ENCODE peak calls at places on chromosomes 13 and 19, in five cellular contexts. One of them, this sample, is unnamed.

GRCh38 chr13:32748305-32748704 is 162.1 kb downstream of the PDS5B start:
- DNase-seq in HepG2: no peak
- DNase-seq in GM12891: no peak
- DNase-seq in GM12878: no peak
- DNase-seq in H1: no peak
- DNase-seq in this sample: no peak

GRCh38 chr13:67614577-67614976 is 384.4 kb upstream of the PCDH9 start:
- DNase-seq in HepG2: no peak
- DNase-seq in GM12891: no peak
- DNase-seq in GM12878: no peak
- DNase-seq in H1: no peak
- DNase-seq in this sample: no peak

GRCh38 chr19:6654347-6655310 is 15.3 kb downstream of the TNFSF14 start:
- DNase-seq in HepG2: no peak
- DNase-seq in GM12891: no peak
- DNase-seq in GM12878: no peak
- DNase-seq in H1: no peak
- DNase-seq in this sample: no peak

GRCh38 chr13:41384749-41385503 is 72.4 kb upstream of the RGCC start:
- DNase-seq in HepG2: no peak
- DNase-seq in GM12891: no peak
- DNase-seq in GM12878: no peak
- DNase-seq in H1: no peak
- DNase-seq in this sample: no peak

GRCh38 chr19:50975766-50976165 is 6.4 kb upstream of the KLK6 start:
- DNase-seq in HepG2: no peak
- DNase-seq in GM12891: no peak
- DNase-seq in GM12878: no peak
- DNase-seq in H1: no peak
- DNase-seq in this sample: no peak

GRCh38 chr19:38537071-38537847 is 80.5 kb downstream of the MAP4K1 start:
- DNase-seq in HepG2: no peak
- DNase-seq in GM12891: no peak
- DNase-seq in GM12878: no peak
- DNase-seq in H1: no peak
- DNase-seq in this sample: no peak

GRCh38 chr19:47275866-47276461 is 1.3 kb downstream of the INAFM1 start:
- DNase-seq in HepG2: no peak
- DNase-seq in GM12891: no peak
- DNase-seq in GM12878: no peak
- DNase-seq in H1: no peak
- DNase-seq in this sample: no peak

GRCh38 chr19:16608290-16608704 is 19.7 kb downstream of the MED26 start:
- DNase-seq in HepG2: no peak
- DNase-seq in GM12891: no peak
- DNase-seq in GM12878: no peak
- DNase-seq in H1: no peak
- DNase-seq in this sample: no peak

GRCh38 chr19:42250666-42251531 is 4.0 kb downstream of the ERF start:
- DNase-seq in HepG2: no peak
- DNase-seq in GM12891: no peak
- DNase-seq in GM12878: no peak
- DNase-seq in H1: no peak
- DNase-seq in this sample: no peak

GRCh38 chr13:21677075-21677628 is 6.3 kb downstream of the FGF9 start:
- DNase-seq in HepG2: no peak
- DNase-seq in GM12891: no peak
- DNase-seq in GM12878: no peak
- DNase-seq in H1: no peak
- DNase-seq in this sample: no peak

GRCh38 chr13:47603365-47603764 is 397.7 kb downstream of the SUCLA2 start:
- DNase-seq in HepG2: no peak
- DNase-seq in GM12891: no peak
- DNase-seq in GM12878: no peak
- DNase-seq in H1: no peak
- DNase-seq in this sample: no peak

GRCh38 chr13:47594833-47595232 is 406.2 kb downstream of the SUCLA2 start:
- DNase-seq in HepG2: no peak
- DNase-seq in GM12891: no peak
- DNase-seq in GM12878: no peak
- DNase-seq in H1: peak; percentile 2
- DNase-seq in this sample: no peak

DNA sequence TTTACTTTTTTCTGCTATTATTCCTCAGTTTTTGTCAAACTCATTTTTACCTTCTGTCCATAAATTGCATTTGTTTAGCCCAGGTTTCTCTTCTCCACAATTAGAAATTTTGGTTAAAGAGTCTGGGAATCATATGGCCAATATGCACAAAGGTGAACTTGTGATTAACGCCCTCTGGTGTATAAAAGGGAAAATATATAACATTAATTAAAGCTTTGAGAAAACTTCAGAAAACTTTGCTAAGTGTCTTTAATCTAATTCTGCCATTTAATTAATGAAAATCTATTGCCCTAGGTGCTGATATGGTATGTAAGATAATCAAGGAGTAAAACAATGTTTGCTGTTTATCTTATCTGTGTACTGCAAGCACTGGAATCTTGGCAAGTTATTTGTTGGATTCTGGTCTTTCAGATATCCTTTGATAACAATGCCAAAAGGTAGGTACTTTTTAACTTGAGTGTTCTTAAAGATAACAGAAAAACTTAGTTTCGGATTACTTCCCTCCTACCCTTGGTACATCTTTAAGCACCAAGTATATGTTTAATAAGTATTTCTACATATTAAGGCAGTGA is 402.6 kb downstream of the SUCLA2 start:
- DNase-seq in HepG2: no peak
- DNase-seq in GM12891: no peak
- DNase-seq in GM12878: no peak
- DNase-seq in H1: no peak
- DNase-seq in this sample: no peak
- TF ChIP-seq TAF1 in HepG2: no peak
- TF ChIP-seq TAF1 in GM12891: no peak
- TF ChIP-seq TAF1 in GM12878: no peak
- TF ChIP-seq TAF1 in H1: no peak
- TF ChIP-seq TAF1 in this sample: no peak

GRCh38 chr19:13022859-13023636 is 27.8 kb downstream of the NFIX start:
- DNase-seq in HepG2: peak; percentile 79
- DNase-seq in GM12891: no peak
- DNase-seq in GM12878: no peak
- DNase-seq in H1: no peak
- DNase-seq in this sample: no peak
- TF ChIP-seq POLR2A in HepG2: no peak
- TF ChIP-seq POLR2A in GM12891: no peak
- TF ChIP-seq POLR2A in GM12878: no peak
- TF ChIP-seq POLR2A in H1: no peak
- TF ChIP-seq POLR2A in this sample: no peak

DNA sequence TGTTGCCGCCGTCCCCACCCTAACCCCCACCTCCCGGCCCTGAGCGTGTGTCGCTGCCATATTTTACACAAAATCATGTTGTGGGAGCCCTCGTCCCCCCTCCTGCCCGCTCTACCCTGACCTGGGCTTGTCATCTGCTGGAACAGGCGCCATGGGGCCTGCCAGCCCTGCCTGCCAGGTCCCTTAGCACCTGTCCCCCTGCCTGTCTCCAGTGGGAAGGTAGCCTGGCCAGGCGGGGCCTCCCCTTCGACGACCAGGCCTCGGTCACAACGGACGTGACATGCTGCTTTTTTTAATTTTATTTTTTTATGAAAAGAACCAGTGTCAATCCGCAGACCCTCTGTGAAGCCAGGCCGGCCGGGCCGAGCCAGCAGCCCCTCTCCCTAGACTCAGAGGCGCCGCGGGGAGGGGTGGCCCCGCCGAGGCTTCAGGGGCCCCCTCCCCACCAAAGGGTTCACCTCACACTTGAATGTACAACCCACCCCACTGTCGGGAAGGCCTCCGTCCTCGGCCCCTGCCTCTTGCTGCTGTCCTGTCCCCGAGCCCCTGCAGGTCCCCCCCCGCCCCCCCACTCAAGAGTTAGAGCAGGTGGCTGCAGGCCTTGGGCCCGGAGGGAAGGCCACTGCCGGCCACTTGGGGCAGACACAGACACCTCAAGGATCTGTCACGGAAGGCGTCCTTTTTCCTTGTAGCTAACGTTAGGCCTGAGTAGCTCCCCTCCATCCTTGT is 6.4 kb downstream of the YIPF2 start:
- DNase-seq in HepG2: no peak
- DNase-seq in GM12891: no peak
- DNase-seq in GM12878: no peak
- DNase-seq in H1: no peak
- DNase-seq in this sample: no peak
- TF ChIP-seq POLR2AphosphoS5 in HepG2: no peak
- TF ChIP-seq POLR2AphosphoS5 in GM12891: no peak
- TF ChIP-seq POLR2AphosphoS5 in GM12878: no peak
- TF ChIP-seq POLR2AphosphoS5 in H1: peak; percentile 59
- TF ChIP-seq POLR2AphosphoS5 in this sample: no peak

DNA sequence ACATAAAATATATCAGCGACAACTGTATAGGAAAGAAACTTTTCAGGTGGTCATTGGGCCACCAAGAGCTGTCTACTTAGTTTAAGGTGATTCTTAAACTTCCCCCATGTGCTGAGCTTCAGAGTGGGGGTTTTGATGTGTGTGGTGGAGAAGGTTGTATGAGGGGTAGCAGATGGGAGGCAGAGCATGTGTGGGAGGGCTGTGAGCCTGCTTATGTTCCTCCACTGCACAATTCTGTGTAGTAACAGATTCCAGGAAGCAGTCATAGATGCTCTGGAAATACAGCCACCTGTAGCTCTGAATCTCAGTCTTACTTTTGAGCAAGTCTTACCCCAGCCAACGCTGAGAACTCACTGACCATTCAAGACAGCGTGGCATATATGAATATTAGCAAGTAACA is 95.3 kb upstream of the SPATA13 start:
- DNase-seq in HepG2: no peak
- DNase-seq in GM12891: no peak
- DNase-seq in GM12878: no peak
- DNase-seq in H1: no peak
- DNase-seq in this sample: no peak
- TF ChIP-seq TAF1 in HepG2: no peak
- TF ChIP-seq TAF1 in GM12891: no peak
- TF ChIP-seq TAF1 in GM12878: no peak
- TF ChIP-seq TAF1 in H1: no peak
- TF ChIP-seq TAF1 in this sample: no peak

DNA sequence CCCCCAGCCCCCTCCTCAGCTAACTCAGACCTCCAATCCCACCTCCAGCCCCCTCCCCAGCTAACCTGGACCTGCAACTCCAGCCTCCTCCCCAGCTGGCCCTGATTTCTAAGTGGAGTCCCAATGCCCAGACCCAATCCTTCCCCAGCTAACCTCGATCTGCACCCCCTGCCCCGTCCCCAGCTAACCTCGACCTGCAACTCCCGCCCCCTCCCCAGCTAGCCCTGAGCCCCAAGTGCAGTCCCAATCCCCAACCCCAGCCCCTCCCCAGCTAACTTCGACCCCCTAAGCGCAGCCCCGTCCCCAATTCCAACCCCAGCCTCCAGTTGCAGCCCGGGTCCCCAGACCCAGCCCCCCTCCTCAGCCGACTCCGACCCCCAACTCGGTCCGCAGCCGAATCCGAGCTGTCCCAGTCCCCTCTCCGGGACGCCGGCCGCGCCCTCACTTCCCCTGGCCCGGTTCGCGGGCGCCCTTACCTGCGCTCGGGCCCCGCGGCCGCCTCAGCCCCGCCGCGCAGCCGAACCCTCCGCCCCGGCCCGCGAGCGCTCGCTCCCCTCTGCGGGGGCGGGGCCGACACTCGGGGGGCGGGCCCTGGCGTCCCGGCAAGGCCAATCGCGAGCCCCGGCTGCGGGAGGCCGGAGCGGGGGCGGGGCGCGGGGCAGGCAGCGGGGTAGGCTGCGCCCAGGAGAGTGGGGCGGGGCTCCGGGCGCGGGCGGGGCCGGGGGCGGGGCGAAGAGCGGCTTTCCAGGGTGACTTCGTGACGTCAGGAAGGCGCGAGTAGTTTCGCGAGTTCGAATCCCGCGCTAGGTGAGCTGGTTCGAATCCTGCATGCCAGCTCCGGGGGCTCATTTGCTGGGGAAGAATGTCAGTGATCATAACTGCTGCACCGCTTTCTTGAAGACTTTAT is at the start of gene GNG7:
- DNase-seq in HepG2: peak; percentile 78
- DNase-seq in GM12891: peak; percentile 99
- DNase-seq in GM12878: no peak
- DNase-seq in H1: no peak
- DNase-seq in this sample: peak; percentile 100
- TF ChIP-seq POLR2A in HepG2: peak; percentile 58
- TF ChIP-seq POLR2A in GM12891: no peak
- TF ChIP-seq POLR2A in GM12878: peak; percentile 88
- TF ChIP-seq POLR2A in H1: no peak
- TF ChIP-seq POLR2A in this sample: peak; percentile 81

DNA sequence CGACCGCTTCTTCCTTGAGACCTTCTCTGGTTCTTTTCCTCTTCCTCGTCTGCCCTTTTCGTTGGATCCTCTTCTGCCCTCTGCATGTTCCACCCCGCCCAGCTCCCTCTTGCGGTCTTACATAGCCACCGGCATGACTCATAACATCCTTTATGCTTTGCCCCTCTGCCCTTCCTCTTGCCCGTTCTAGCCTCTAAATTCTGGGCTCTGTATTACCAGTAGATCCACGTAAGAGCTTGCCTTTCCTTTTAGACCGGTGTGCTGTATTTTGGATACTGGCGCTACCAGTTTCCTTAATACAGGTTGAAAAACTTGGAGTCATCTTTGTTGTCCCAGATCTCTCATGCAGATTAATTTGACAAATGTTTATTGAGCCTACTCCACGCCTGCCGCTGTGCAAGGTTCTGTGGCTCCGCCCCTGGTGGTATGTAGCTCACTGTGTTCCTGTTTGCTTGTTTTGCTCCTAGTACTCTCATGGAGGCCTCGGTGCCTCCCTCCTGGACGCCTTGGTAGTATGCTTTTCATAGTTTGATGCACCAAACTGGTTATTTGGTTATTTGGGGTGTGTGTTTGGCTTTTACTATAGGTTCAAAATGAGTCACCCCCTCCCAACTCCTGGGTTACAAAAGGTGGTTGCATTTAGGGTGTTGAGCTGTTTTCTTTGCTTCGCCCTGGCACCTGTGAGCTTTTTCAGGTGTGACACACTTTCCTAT is 1.7 kb downstream of the GTF3A start:
- DNase-seq in HepG2: peak; percentile 62
- DNase-seq in GM12891: peak; percentile 33
- DNase-seq in GM12878: peak; percentile 68
- DNase-seq in H1: no peak
- DNase-seq in this sample: peak; percentile 25
- TF ChIP-seq POLR2AphosphoS5 in HepG2: no peak
- TF ChIP-seq POLR2AphosphoS5 in GM12891: no peak
- TF ChIP-seq POLR2AphosphoS5 in GM12878: peak; percentile 4
- TF ChIP-seq POLR2AphosphoS5 in H1: no peak
- TF ChIP-seq POLR2AphosphoS5 in this sample: no peak

GRCh38 chr19:54030895-54031586 is 32.7 kb downstream of the VSTM1 start:
- DNase-seq in HepG2: no peak
- DNase-seq in GM12891: no peak
- DNase-seq in GM12878: no peak
- DNase-seq in H1: no peak
- DNase-seq in this sample: no peak
- TF ChIP-seq TAF1 in HepG2: no peak
- TF ChIP-seq TAF1 in GM12891: no peak
- TF ChIP-seq TAF1 in GM12878: no peak
- TF ChIP-seq TAF1 in H1: no peak
- TF ChIP-seq TAF1 in this sample: no peak